ENCODE peak calls at places on chromosomes 13 and 19, in nine cellular contexts. One of them, this sample, is unnamed.
A peak's percentile ranks its signal among the peaks of the same experiment; 100 is the strongest.

GRCh38 chr19:15195987-15196682 is 4.7 kb downstream of the NOTCH3 start:
- DNase-seq in pancreas: peak; percentile 85
- DNase-seq in heart right ventricle: no peak
- DNase-seq in brain microvascular endothelial cell: peak; percentile 20
- DNase-seq in breast epithelium: peak; percentile 94
- DNase-seq in choroid plexus epithelial cell: no peak
- DNase-seq in fibroblast of pulmonary artery: no peak
- DNase-seq in body of pancreas: peak; percentile 92
- DNase-seq in dorsolateral prefrontal cortex: no peak
- DNase-seq in this sample: peak; percentile 95

GRCh38 chr13:27007166-27007565 is 164.4 kb downstream of the USP12 start:
- DNase-seq in pancreas: peak; percentile 12
- DNase-seq in heart right ventricle: no peak
- DNase-seq in brain microvascular endothelial cell: no peak
- DNase-seq in breast epithelium: no peak
- DNase-seq in choroid plexus epithelial cell: no peak
- DNase-seq in fibroblast of pulmonary artery: no peak
- DNase-seq in body of pancreas: no peak
- DNase-seq in dorsolateral prefrontal cortex: no peak
- DNase-seq in this sample: no peak

GRCh38 chr19:57280913-57281425 is 684 bp downstream of the ZNF460 start:
- DNase-seq in pancreas: no peak
- DNase-seq in heart right ventricle: no peak
- DNase-seq in brain microvascular endothelial cell: no peak
- DNase-seq in breast epithelium: no peak
- DNase-seq in choroid plexus epithelial cell: peak; percentile 14
- DNase-seq in fibroblast of pulmonary artery: no peak
- DNase-seq in body of pancreas: no peak
- DNase-seq in dorsolateral prefrontal cortex: no peak
- DNase-seq in this sample: no peak

GRCh38 chr19:21841784-21842097 is 5.8 kb upstream of the ZNF43 start:
- DNase-seq in pancreas: no peak
- DNase-seq in heart right ventricle: no peak
- DNase-seq in brain microvascular endothelial cell: no peak
- DNase-seq in breast epithelium: no peak
- DNase-seq in choroid plexus epithelial cell: no peak
- DNase-seq in fibroblast of pulmonary artery: no peak
- DNase-seq in body of pancreas: no peak
- DNase-seq in dorsolateral prefrontal cortex: no peak
- DNase-seq in this sample: no peak

GRCh38 chr19:31114585-31114984 is 234.7 kb downstream of the TSHZ3 start:
- DNase-seq in pancreas: no peak
- DNase-seq in heart right ventricle: no peak
- DNase-seq in brain microvascular endothelial cell: peak; percentile 42
- DNase-seq in breast epithelium: no peak
- DNase-seq in choroid plexus epithelial cell: peak; percentile 44
- DNase-seq in fibroblast of pulmonary artery: no peak
- DNase-seq in body of pancreas: no peak
- DNase-seq in dorsolateral prefrontal cortex: no peak
- DNase-seq in this sample: no peak

GRCh38 chr13:78689011-78689410 is 30.1 kb upstream of the OBI1 start:
- DNase-seq in pancreas: no peak
- DNase-seq in heart right ventricle: no peak
- DNase-seq in brain microvascular endothelial cell: no peak
- DNase-seq in breast epithelium: no peak
- DNase-seq in choroid plexus epithelial cell: peak; percentile 10
- DNase-seq in fibroblast of pulmonary artery: no peak
- DNase-seq in body of pancreas: no peak
- DNase-seq in dorsolateral prefrontal cortex: no peak
- DNase-seq in this sample: no peak

GRCh38 chr19:49147923-49148682 is 7.1 kb downstream of the HRC start:
- DNase-seq in pancreas: no peak
- DNase-seq in heart right ventricle: peak; percentile 73
- DNase-seq in brain microvascular endothelial cell: no peak
- DNase-seq in breast epithelium: no peak
- DNase-seq in choroid plexus epithelial cell: no peak
- DNase-seq in fibroblast of pulmonary artery: no peak
- DNase-seq in body of pancreas: no peak
- DNase-seq in dorsolateral prefrontal cortex: no peak
- DNase-seq in this sample: no peak

GRCh38 chr13:20351279-20352022 is 119.3 kb upstream of the GJB6 start:
- DNase-seq in pancreas: no peak
- DNase-seq in heart right ventricle: no peak
- DNase-seq in brain microvascular endothelial cell: peak; percentile 34
- DNase-seq in breast epithelium: no peak
- DNase-seq in choroid plexus epithelial cell: peak; percentile 89
- DNase-seq in fibroblast of pulmonary artery: peak; percentile 47
- DNase-seq in body of pancreas: no peak
- DNase-seq in dorsolateral prefrontal cortex: no peak
- DNase-seq in this sample: no peak

GRCh38 chr19:14715841-14716240 is 26.0 kb downstream of the ZNF333 start:
- DNase-seq in pancreas: no peak
- DNase-seq in heart right ventricle: no peak
- DNase-seq in brain microvascular endothelial cell: no peak
- DNase-seq in breast epithelium: no peak
- DNase-seq in choroid plexus epithelial cell: no peak
- DNase-seq in fibroblast of pulmonary artery: no peak
- DNase-seq in body of pancreas: no peak
- DNase-seq in dorsolateral prefrontal cortex: no peak
- DNase-seq in this sample: no peak

GRCh38 chr19:18460313-18460712 is 22.4 kb upstream of the ISYNA1 start:
- DNase-seq in pancreas: no peak
- DNase-seq in heart right ventricle: peak; percentile 46
- DNase-seq in brain microvascular endothelial cell: peak; percentile 57
- DNase-seq in breast epithelium: no peak
- DNase-seq in choroid plexus epithelial cell: peak; percentile 61
- DNase-seq in fibroblast of pulmonary artery: peak; percentile 78
- DNase-seq in body of pancreas: peak; percentile 50
- DNase-seq in dorsolateral prefrontal cortex: no peak
- DNase-seq in this sample: no peak

GRCh38 chr13:23159205-23159586 is 21.6 kb upstream of the SGCG start:
- DNase-seq in pancreas: no peak
- DNase-seq in heart right ventricle: peak; percentile 33
- DNase-seq in brain microvascular endothelial cell: peak; percentile 39
- DNase-seq in breast epithelium: no peak
- DNase-seq in choroid plexus epithelial cell: peak; percentile 29
- DNase-seq in fibroblast of pulmonary artery: peak; percentile 42
- DNase-seq in body of pancreas: no peak
- DNase-seq in dorsolateral prefrontal cortex: no peak
- DNase-seq in this sample: no peak

GRCh38 chr19:3056454-3057016 is 5.8 kb downstream of the TLE5 start:
- DNase-seq in pancreas: no peak
- DNase-seq in heart right ventricle: no peak
- DNase-seq in brain microvascular endothelial cell: no peak
- DNase-seq in breast epithelium: no peak
- DNase-seq in choroid plexus epithelial cell: no peak
- DNase-seq in fibroblast of pulmonary artery: no peak
- DNase-seq in body of pancreas: no peak
- DNase-seq in dorsolateral prefrontal cortex: no peak
- DNase-seq in this sample: no peak

GRCh38 chr19:10815007-10815531 is 20.9 kb downstream of the TMED1 start:
- DNase-seq in pancreas: no peak
- DNase-seq in heart right ventricle: no peak
- DNase-seq in brain microvascular endothelial cell: no peak
- DNase-seq in breast epithelium: no peak
- DNase-seq in choroid plexus epithelial cell: no peak
- DNase-seq in fibroblast of pulmonary artery: no peak
- DNase-seq in body of pancreas: no peak
- DNase-seq in dorsolateral prefrontal cortex: no peak
- DNase-seq in this sample: no peak

GRCh38 chr13:48096670-48097069 is 1.8 kb upstream of the MED4 start:
- DNase-seq in pancreas: no peak
- DNase-seq in heart right ventricle: no peak
- DNase-seq in brain microvascular endothelial cell: no peak
- DNase-seq in breast epithelium: no peak
- DNase-seq in choroid plexus epithelial cell: no peak
- DNase-seq in fibroblast of pulmonary artery: no peak
- DNase-seq in body of pancreas: no peak
- DNase-seq in dorsolateral prefrontal cortex: no peak
- DNase-seq in this sample: no peak

GRCh38 chr19:13329766-13330165 is 176.5 kb downstream of the CACNA1A start:
- DNase-seq in pancreas: no peak
- DNase-seq in heart right ventricle: no peak
- DNase-seq in brain microvascular endothelial cell: no peak
- DNase-seq in breast epithelium: no peak
- DNase-seq in choroid plexus epithelial cell: no peak
- DNase-seq in fibroblast of pulmonary artery: no peak
- DNase-seq in body of pancreas: no peak
- DNase-seq in dorsolateral prefrontal cortex: no peak
- DNase-seq in this sample: no peak

GRCh38 chr13:78604782-78605611 is 1.6 kb upstream of the POU4F1 start:
- DNase-seq in pancreas: no peak
- DNase-seq in heart right ventricle: no peak
- DNase-seq in brain microvascular endothelial cell: no peak
- DNase-seq in breast epithelium: no peak
- DNase-seq in choroid plexus epithelial cell: no peak
- DNase-seq in fibroblast of pulmonary artery: no peak
- DNase-seq in body of pancreas: no peak
- DNase-seq in dorsolateral prefrontal cortex: no peak
- DNase-seq in this sample: peak; percentile 63

GRCh38 chr13:113002206-113002821 is 33.3 kb downstream of the MCF2L start:
- DNase-seq in pancreas: no peak
- DNase-seq in heart right ventricle: no peak
- DNase-seq in brain microvascular endothelial cell: no peak
- DNase-seq in breast epithelium: no peak
- DNase-seq in choroid plexus epithelial cell: no peak
- DNase-seq in fibroblast of pulmonary artery: no peak
- DNase-seq in body of pancreas: no peak
- DNase-seq in dorsolateral prefrontal cortex: no peak
- DNase-seq in this sample: peak; percentile 70
- H3K4me3 ChIP-seq in pancreas: peak overlapping the region; percentile 38
- H3K4me3 ChIP-seq in heart right ventricle: peak overlapping the region; percentile 23
- H3K4me3 ChIP-seq in brain microvascular endothelial cell: no peak overlapping the region
- H3K4me3 ChIP-seq in breast epithelium: no peak overlapping the region
- H3K4me3 ChIP-seq in choroid plexus epithelial cell: no peak overlapping the region
- H3K4me3 ChIP-seq in fibroblast of pulmonary artery: no peak overlapping the region
- H3K4me3 ChIP-seq in body of pancreas: no peak overlapping the region
- H3K4me3 ChIP-seq in dorsolateral prefrontal cortex: peak overlapping the region; percentile 65
- H3K4me3 ChIP-seq in this sample: peak overlapping the region; percentile 36

GRCh38 chr19:32719611-32720059 is at the start of gene TDRD12:
- DNase-seq in pancreas: no peak
- DNase-seq in heart right ventricle: no peak
- DNase-seq in brain microvascular endothelial cell: no peak
- DNase-seq in breast epithelium: no peak
- DNase-seq in choroid plexus epithelial cell: peak; percentile 6
- DNase-seq in fibroblast of pulmonary artery: no peak
- DNase-seq in body of pancreas: no peak
- DNase-seq in dorsolateral prefrontal cortex: no peak
- DNase-seq in this sample: no peak
- TF ChIP-seq CTCF in pancreas: no peak
- TF ChIP-seq CTCF in heart right ventricle: no peak
- TF ChIP-seq CTCF in brain microvascular endothelial cell: no peak
- TF ChIP-seq CTCF in breast epithelium: no peak
- TF ChIP-seq CTCF in choroid plexus epithelial cell: no peak
- TF ChIP-seq CTCF in fibroblast of pulmonary artery: no peak
- TF ChIP-seq CTCF in body of pancreas: no peak
- TF ChIP-seq CTCF in dorsolateral prefrontal cortex: no peak
- TF ChIP-seq CTCF in this sample: no peak

GRCh38 chr13:77330009-77330471 is 3.1 kb upstream of the MYCBP2 start:
- DNase-seq in pancreas: no peak
- DNase-seq in heart right ventricle: no peak
- DNase-seq in brain microvascular endothelial cell: no peak
- DNase-seq in breast epithelium: no peak
- DNase-seq in choroid plexus epithelial cell: peak; percentile 42
- DNase-seq in fibroblast of pulmonary artery: no peak
- DNase-seq in body of pancreas: no peak
- DNase-seq in dorsolateral prefrontal cortex: no peak
- DNase-seq in this sample: no peak

GRCh38 chr13:77329133-77330008 is 2.5 kb upstream of the MYCBP2 start:
- DNase-seq in pancreas: peak; percentile 87
- DNase-seq in heart right ventricle: peak; percentile 86
- DNase-seq in brain microvascular endothelial cell: peak; percentile 92
- DNase-seq in breast epithelium: peak; percentile 61
- DNase-seq in choroid plexus epithelial cell: peak; percentile 97
- DNase-seq in fibroblast of pulmonary artery: peak; percentile 97
- DNase-seq in body of pancreas: peak; percentile 93
- DNase-seq in dorsolateral prefrontal cortex: peak; percentile 86
- DNase-seq in this sample: peak; percentile 85

GRCh38 chr13:77331421-77331820 is 4.5 kb upstream of the MYCBP2 start:
- DNase-seq in pancreas: no peak
- DNase-seq in heart right ventricle: no peak
- DNase-seq in brain microvascular endothelial cell: no peak
- DNase-seq in breast epithelium: no peak
- DNase-seq in choroid plexus epithelial cell: no peak
- DNase-seq in fibroblast of pulmonary artery: no peak
- DNase-seq in body of pancreas: no peak
- DNase-seq in dorsolateral prefrontal cortex: no peak
- DNase-seq in this sample: no peak

GRCh38 chr13:77326905-77327604 is at the start of gene MYCBP2:
- DNase-seq in pancreas: peak; percentile 97
- DNase-seq in heart right ventricle: peak; percentile 98
- DNase-seq in brain microvascular endothelial cell: peak; percentile 97
- DNase-seq in breast epithelium: peak; percentile 98
- DNase-seq in choroid plexus epithelial cell: peak; percentile 99
- DNase-seq in fibroblast of pulmonary artery: peak; percentile 99
- DNase-seq in body of pancreas: peak; percentile 98
- DNase-seq in dorsolateral prefrontal cortex: peak; percentile 89
- DNase-seq in this sample: peak; percentile 99

GRCh38 chr13:77328819-77329132 is 1.9 kb upstream of the MYCBP2 start:
- DNase-seq in pancreas: no peak
- DNase-seq in heart right ventricle: no peak
- DNase-seq in brain microvascular endothelial cell: no peak
- DNase-seq in breast epithelium: no peak
- DNase-seq in choroid plexus epithelial cell: no peak
- DNase-seq in fibroblast of pulmonary artery: no peak
- DNase-seq in body of pancreas: no peak
- DNase-seq in dorsolateral prefrontal cortex: no peak
- DNase-seq in this sample: no peak
- H3K4me3 ChIP-seq in pancreas: peak overlapping the region; percentile 81
- H3K4me3 ChIP-seq in heart right ventricle: peak overlapping the region; percentile 82
- H3K4me3 ChIP-seq in brain microvascular endothelial cell: peak overlapping the region; percentile 79
- H3K4me3 ChIP-seq in breast epithelium: peak overlapping the region; percentile 84
- H3K4me3 ChIP-seq in choroid plexus epithelial cell: peak overlapping the region; percentile 86
- H3K4me3 ChIP-seq in fibroblast of pulmonary artery: peak overlapping the region; percentile 90
- H3K4me3 ChIP-seq in body of pancreas: no peak overlapping the region
- H3K4me3 ChIP-seq in dorsolateral prefrontal cortex: peak overlapping the region; percentile 74
- H3K4me3 ChIP-seq in this sample: peak overlapping the region; percentile 81

DNA sequence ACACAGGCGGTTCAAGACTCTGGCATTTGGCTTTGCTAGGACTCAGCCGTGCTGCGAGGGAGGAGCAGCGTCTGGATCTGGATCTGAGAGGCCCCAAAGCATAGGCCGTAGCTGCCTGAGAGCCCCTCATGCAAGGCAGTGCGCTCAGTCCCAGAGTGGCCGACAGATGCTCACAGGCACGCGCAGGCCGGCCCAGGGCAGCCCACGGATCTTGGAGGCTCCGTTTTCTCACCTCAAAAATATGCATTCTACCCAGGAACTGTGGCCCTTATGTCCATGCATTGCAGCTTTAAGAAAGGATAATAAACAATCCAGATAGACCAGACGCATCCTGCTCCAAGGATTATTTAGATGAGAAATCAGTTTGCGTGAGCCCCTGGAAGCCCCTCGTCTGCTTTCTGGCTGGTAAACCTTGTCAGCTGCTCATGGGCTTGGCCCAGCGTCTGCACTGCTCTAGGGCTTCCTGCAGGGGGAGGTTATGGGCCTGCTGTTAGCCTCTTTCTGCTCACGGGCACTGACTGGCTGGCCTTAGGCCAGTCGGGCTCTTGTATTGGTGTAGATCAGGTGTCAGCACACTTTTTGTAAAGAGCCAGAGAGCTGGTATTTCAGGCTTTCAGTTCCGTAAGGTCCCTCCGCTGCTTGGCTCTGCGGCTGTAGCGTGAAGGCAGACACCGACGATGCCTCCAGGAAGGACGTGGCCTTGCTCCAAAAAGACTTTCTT is 24.2 kb downstream of the TEX29 start:
- DNase-seq in pancreas: peak; percentile 41
- DNase-seq in heart right ventricle: no peak
- DNase-seq in brain microvascular endothelial cell: peak; percentile 12
- DNase-seq in breast epithelium: no peak
- DNase-seq in choroid plexus epithelial cell: peak; percentile 71
- DNase-seq in fibroblast of pulmonary artery: peak; percentile 3
- DNase-seq in body of pancreas: peak; percentile 86
- DNase-seq in dorsolateral prefrontal cortex: no peak
- DNase-seq in this sample: peak; percentile 31
- TF ChIP-seq CTCF in pancreas: no peak
- TF ChIP-seq CTCF in heart right ventricle: peak; percentile 17
- TF ChIP-seq CTCF in brain microvascular endothelial cell: peak; percentile 71
- TF ChIP-seq CTCF in breast epithelium: no peak
- TF ChIP-seq CTCF in choroid plexus epithelial cell: peak; percentile 70
- TF ChIP-seq CTCF in fibroblast of pulmonary artery: peak; percentile 25
- TF ChIP-seq CTCF in body of pancreas: peak; percentile 68
- TF ChIP-seq CTCF in dorsolateral prefrontal cortex: no peak
- TF ChIP-seq CTCF in this sample: peak; percentile 33